ENCODE peak calls at places on chromosomes 4 and X, in ten cellular contexts. M is GM13976; U is aorta; Q is NCI-H1436; O is NCI-H524; K is OCI-LY7; R is CD8-positive, alpha-beta memory T cell; T is NCI-H2081; L is naive thymus-derived CD8-positive, alpha-beta T cell; D is HT1080. F is an unnamed sample.

GRCh38 chrX:133045986-133046385 is 50.9 kb downstream of the USP26 start:
- DNase-seq in M (no peak), U (no peak), Q (no peak), O (no peak), K (no peak), R (no peak), T (no peak), L (no peak), D (no peak), F (no peak)

GRCh38 chr4:183142566-183143545 is 43.8 kb downstream of the WWC2 start:
- DNase-seq in M (no peak), U (no peak), Q (no peak), O (peak; percentile 6), K (no peak), R (no peak), T (peak; percentile 66), L (no peak), D (no peak), F (peak; percentile 78)

GRCh38 chr4:20428410-20429160 is 176.9 kb downstream of the SLIT2 start:
- DNase-seq in M (no peak), U (no peak), Q (no peak), O (no peak), K (peak; percentile 16), R (no peak), T (peak; percentile 16), L (no peak), D (no peak), F (no peak)

GRCh38 chr4:78938474-78938867 is 767 bp downstream of the PAQR3 start:
- DNase-seq in M (no peak), U (no peak), Q (peak; percentile 32), O (no peak), K (no peak), R (no peak), T (no peak), L (no peak), D (peak; percentile 3), F (no peak)

GRCh38 chrX:74550295-74550802 is 64.1 kb downstream of the RLIM start:
- DNase-seq in M (peak; percentile 68), U (peak; percentile 95), Q (peak; percentile 68), O (peak; percentile 68), K (peak; percentile 80), R (peak; percentile 82), T (peak; percentile 63), L (peak; percentile 80), D (peak; percentile 77), F (peak; percentile 44)

GRCh38 chr4:85151349-85151748 is 184.9 kb upstream of the WDFY3 start:
- DNase-seq in M (no peak), U (no peak), Q (no peak), O (no peak), K (no peak), R (no peak), T (no peak), L (no peak), D (no peak), F (no peak)

GRCh38 chr4:653831-654525 is 20.1 kb downstream of the ATP5ME start:
- DNase-seq in M (no peak), U (peak; percentile 63), Q (no peak), O (no peak), K (no peak), R (no peak), T (no peak), L (no peak), D (no peak), F (no peak)

GRCh38 chr4:76984127-76984526 is 34.6 kb downstream of the SEPTIN11 start:
- DNase-seq in M (peak; percentile 37), U (no peak), Q (no peak), O (no peak), K (peak; percentile 9), R (no peak), T (no peak), L (no peak), D (peak; percentile 66), F (no peak)

GRCh38 chr4:99301376-99302164 is 10.8 kb upstream of the ADH1A start:
- DNase-seq in M (no peak), U (peak; percentile 72), Q (no peak), O (no peak), K (no peak), R (no peak), T (no peak), L (no peak), D (no peak), F (no peak)

GRCh38 chr4:41181037-41181436 is 33.3 kb downstream of the APBB2 start:
- DNase-seq in M (no peak), U (no peak), Q (peak; percentile 58), O (no peak), K (no peak), R (no peak), T (no peak), L (no peak), D (no peak), F (no peak)

GRCh38 chr4:20493761-20494353 is 206.4 kb upstream of the PACRGL start:
- DNase-seq in M (no peak), U (no peak), Q (no peak), O (no peak), K (no peak), R (no peak), T (no peak), L (no peak), D (no peak), F (no peak)

GRCh38 chr4:129561886-129562285 is 465.9 kb downstream of the C4orf33 start:
- DNase-seq in M (no peak), U (no peak), Q (no peak), O (no peak), K (no peak), R (no peak), T (no peak), L (no peak), D (peak; percentile 77), F (no peak)

GRCh38 chrX:154019633-154020499 is at the start of gene IRAK1:
- DNase-seq in M (peak; percentile 85), U (peak; percentile 86), Q (peak; percentile 54), O (no peak), K (peak; percentile 73), R (peak; percentile 38), T (no peak), L (peak; percentile 50), D (peak; percentile 27), F (peak; percentile 24)

GRCh38 chr4:168725935-168726334 is 229.1 kb downstream of the PALLD start:
- DNase-seq in M (no peak), U (no peak), Q (no peak), O (no peak), K (no peak), R (no peak), T (no peak), L (no peak), D (no peak), F (no peak)

GRCh38 chr4:150212927-150213326 is 134.7 kb downstream of the DCLK2 start:
- DNase-seq in M (no peak), U (no peak), Q (no peak), O (no peak), K (peak; percentile 6), R (no peak), T (no peak), L (no peak), D (no peak), F (no peak)